ENCODE peak calls at places on chromosomes 16 and 17, in five cellular contexts. One of them, this sample, is unnamed.

GRCh38 chr16:50718061-50718760 is 23.7 kb upstream of the CYLD start:
- DNase-seq in NCI-H510A: no peak
- DNase-seq in GM12891: no peak
- DNase-seq in GDM1: no peak
- DNase-seq in upper lobe of right lung: no peak
- DNase-seq in this sample: no peak

GRCh38 chr16:57898961-57899360 is 72.0 kb downstream of the CNGB1 start:
- DNase-seq in NCI-H510A: no peak
- DNase-seq in GM12891: no peak
- DNase-seq in GDM1: no peak
- DNase-seq in upper lobe of right lung: no peak
- DNase-seq in this sample: no peak

GRCh38 chr16:85522842-85523601 is 90.1 kb upstream of the GSE1 start:
- DNase-seq in NCI-H510A: no peak
- DNase-seq in GM12891: no peak
- DNase-seq in GDM1: no peak
- DNase-seq in upper lobe of right lung: no peak
- DNase-seq in this sample: no peak

GRCh38 chr16:73213761-73214480 is 166.0 kb upstream of the ZFHX3 start:
- DNase-seq in NCI-H510A: no peak
- DNase-seq in GM12891: no peak
- DNase-seq in GDM1: no peak
- DNase-seq in upper lobe of right lung: no peak
- DNase-seq in this sample: no peak

GRCh38 chr17:75848523-75849303 is 4.5 kb upstream of the UNC13D start:
- DNase-seq in NCI-H510A: peak
- DNase-seq in GM12891: peak
- DNase-seq in GDM1: peak
- DNase-seq in upper lobe of right lung: peak
- DNase-seq in this sample: no peak

GRCh38 chr17:72538921-72539352 is 418.1 kb downstream of the SOX9 start:
- DNase-seq in NCI-H510A: no peak
- DNase-seq in GM12891: no peak
- DNase-seq in GDM1: no peak
- DNase-seq in upper lobe of right lung: no peak
- DNase-seq in this sample: no peak

GRCh38 chr16:84390131-84390785 is 21.9 kb downstream of the ATP2C2 start:
- DNase-seq in NCI-H510A: no peak
- DNase-seq in GM12891: no peak
- DNase-seq in GDM1: no peak
- DNase-seq in upper lobe of right lung: peak
- DNase-seq in this sample: no peak

GRCh38 chr17:75535119-75535537 is 9.6 kb downstream of the LLGL2 start:
- DNase-seq in NCI-H510A: no peak
- DNase-seq in GM12891: no peak
- DNase-seq in GDM1: no peak
- DNase-seq in upper lobe of right lung: no peak
- DNase-seq in this sample: no peak

GRCh38 chr17:39593371-39593770 is 14.3 kb downstream of the NEUROD2 start:
- DNase-seq in NCI-H510A: no peak
- DNase-seq in GM12891: no peak
- DNase-seq in GDM1: no peak
- DNase-seq in upper lobe of right lung: no peak
- DNase-seq in this sample: no peak

GRCh38 chr16:15581127-15581815 is 61.7 kb downstream of the MARF1 start:
- DNase-seq in NCI-H510A: no peak
- DNase-seq in GM12891: no peak
- DNase-seq in GDM1: no peak
- DNase-seq in upper lobe of right lung: no peak
- DNase-seq in this sample: no peak

This sample was measured in iPS DF 19.7.